ENCODE peak calls at places on chromosomes 13 and 19, in eight cellular contexts. P, A, Z, F, L, B, S and N are unnamed samples.

GRCh38 chr19:38949580-38950367 is 19.0 kb downstream of the MRPS12 start:
- DNase-seq in P (peak; percentile 60), A (peak; percentile 68), Z (peak; percentile 25), F (no peak), L (peak; percentile 62), B (peak; percentile 87), S (peak; percentile 99), N (peak; percentile 61)

GRCh38 chr13:111184685-111185401 is 69.7 kb downstream of the ARHGEF7 start:
- DNase-seq in P (no peak), A (peak; percentile 88), Z (no peak), F (no peak), L (no peak), B (no peak), S (no peak), N (no peak)

GRCh38 chr13:40539954-40540706 is 126.3 kb downstream of the FOXO1 start:
- DNase-seq in P (peak; percentile 82), A (no peak), Z (peak; percentile 52), F (peak; percentile 24), L (peak; percentile 88), B (no peak), S (peak; percentile 49), N (no peak)

GRCh38 chr13:66074018-66074615 is 1156.0 kb downstream of the PCDH9 start:
- DNase-seq in P (no peak), A (no peak), Z (no peak), F (no peak), L (no peak), B (no peak), S (no peak), N (no peak)

GRCh38 chr13:40394304-40394983 is 272.0 kb downstream of the FOXO1 start:
- DNase-seq in P (no peak), A (no peak), Z (no peak), F (no peak), L (no peak), B (no peak), S (no peak), N (no peak)

GRCh38 chr13:83935566-83935965 is 53.3 kb upstream of the SLITRK1 start:
- DNase-seq in P (no peak), A (no peak), Z (no peak), F (no peak), L (no peak), B (no peak), S (no peak), N (no peak)

GRCh38 chr13:33494596-33495214 is 209.2 kb upstream of the STARD13 start:
- DNase-seq in P (peak; percentile 87), A (no peak), Z (peak; percentile 97), F (peak; percentile 84), L (peak; percentile 98), B (peak; percentile 17), S (no peak), N (no peak)

GRCh38 chr13:39884166-39884565 is 228.7 kb downstream of the COG6 start:
- DNase-seq in P (no peak), A (no peak), Z (no peak), F (no peak), L (no peak), B (no peak), S (no peak), N (no peak)

GRCh38 chr13:48233886-48234488 is 981 bp downstream of the ITM2B start:
- DNase-seq in P (peak; percentile 75), A (no peak), Z (peak; percentile 61), F (no peak), L (peak; percentile 55), B (no peak), S (no peak), N (no peak)

GRCh38 chr13:36217456-36217855 is 3.1 kb upstream of the SOHLH2 start:
- DNase-seq in P (no peak), A (no peak), Z (no peak), F (no peak), L (no peak), B (no peak), S (no peak), N (no peak)

GRCh38 chr19:5586300-5587070 is 18.7 kb upstream of the TINCR start:
- DNase-seq in P (no peak), A (no peak), Z (no peak), F (no peak), L (no peak), B (no peak), S (no peak), N (no peak)

GRCh38 chr13:112574476-112575294 is 13.3 kb downstream of the TUBGCP3 start:
- DNase-seq in P (peak; percentile 4), A (no peak), Z (peak; percentile 26), F (no peak), L (no peak), B (no peak), S (no peak), N (no peak)

GRCh38 chr19:38715540-38715939 is 28.7 kb downstream of the CAPN12 start:
- DNase-seq in P (no peak), A (no peak), Z (no peak), F (no peak), L (no peak), B (peak; percentile 76), S (no peak), N (no peak)

GRCh38 chr13:42660367-42660965 is 86.5 kb downstream of the TNFSF11 start:
- DNase-seq in P (peak; percentile 52), A (no peak), Z (peak; percentile 27), F (no peak), L (no peak), B (no peak), S (no peak), N (no peak)

GRCh38 chr13:67100723-67101122 is 129.4 kb downstream of the PCDH9 start:
- DNase-seq in P (no peak), A (no peak), Z (no peak), F (no peak), L (peak; percentile 73), B (no peak), S (peak; percentile 36), N (no peak)

GRCh38 chr13:113216165-113217056 is 7.0 kb downstream of the CUL4A start:
- DNase-seq in P (peak; percentile 70), A (no peak), Z (peak; percentile 74), F (no peak), L (peak; percentile 78), B (peak; percentile 47), S (peak; percentile 74), N (no peak)

DNA sequence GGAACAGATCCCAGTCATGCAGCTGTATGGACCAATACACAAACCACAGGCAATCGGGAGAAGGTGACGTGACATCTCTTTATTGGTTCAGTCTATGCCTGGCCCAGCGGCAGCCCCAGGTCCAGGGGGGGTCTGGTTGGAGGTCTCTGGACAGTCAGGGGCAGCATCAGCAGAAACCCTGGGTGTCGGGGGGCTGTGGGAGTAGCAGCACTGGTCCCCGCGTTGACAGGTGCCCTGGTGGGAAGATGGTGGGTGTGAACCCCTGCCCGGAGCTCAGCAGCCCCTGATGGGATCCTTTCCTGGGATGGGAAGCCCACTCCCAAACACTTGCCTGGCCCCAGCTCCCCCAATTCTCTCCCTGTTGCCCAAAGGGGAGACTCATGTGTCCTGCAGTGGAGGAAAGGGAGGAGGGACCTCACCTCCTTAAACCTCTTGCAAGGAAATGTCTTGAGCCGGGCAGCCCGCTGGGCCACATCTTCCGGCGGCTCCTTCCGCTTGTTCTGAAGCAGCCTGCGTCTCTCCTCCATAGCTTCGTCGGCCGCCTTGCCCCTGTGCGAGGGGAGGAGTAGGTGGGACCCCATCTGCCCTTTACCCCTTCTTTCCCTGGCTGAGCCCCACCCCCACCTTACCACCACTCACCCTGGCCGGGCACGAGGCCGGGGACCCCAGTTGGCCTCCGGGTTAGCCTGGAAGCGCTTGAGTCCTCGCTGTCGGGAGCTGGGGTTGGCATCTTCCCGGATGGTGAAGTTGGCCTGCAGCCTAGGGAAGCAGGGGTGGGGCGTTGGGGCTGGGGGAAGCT is 2.4 kb upstream of the LYL1 start:
- DNase-seq in P (no peak), A (peak; percentile 66), Z (no peak), F (no peak), L (no peak), B (no peak), S (no peak), N (no peak)
- H3K27ac ChIP-seq in P (no peak overlapping the region), A (peak overlapping the region; percentile 65), Z (no peak overlapping the region), F (no peak overlapping the region), L (no peak overlapping the region), B (peak overlapping the region; percentile 97), S (no peak overlapping the region), N (peak overlapping the region; percentile 66)

GRCh38 chr13:107252428-107252827 is 684.5 kb upstream of the ARGLU1 start:
- DNase-seq in P (no peak), A (no peak), Z (no peak), F (no peak), L (no peak), B (no peak), S (no peak), N (no peak)
- H3K27ac ChIP-seq in P (no peak overlapping the region), A (no peak overlapping the region), Z (no peak overlapping the region), F (no peak overlapping the region), L (no peak overlapping the region), B (no peak overlapping the region), S (no peak overlapping the region), N (no peak overlapping the region)

DNA sequence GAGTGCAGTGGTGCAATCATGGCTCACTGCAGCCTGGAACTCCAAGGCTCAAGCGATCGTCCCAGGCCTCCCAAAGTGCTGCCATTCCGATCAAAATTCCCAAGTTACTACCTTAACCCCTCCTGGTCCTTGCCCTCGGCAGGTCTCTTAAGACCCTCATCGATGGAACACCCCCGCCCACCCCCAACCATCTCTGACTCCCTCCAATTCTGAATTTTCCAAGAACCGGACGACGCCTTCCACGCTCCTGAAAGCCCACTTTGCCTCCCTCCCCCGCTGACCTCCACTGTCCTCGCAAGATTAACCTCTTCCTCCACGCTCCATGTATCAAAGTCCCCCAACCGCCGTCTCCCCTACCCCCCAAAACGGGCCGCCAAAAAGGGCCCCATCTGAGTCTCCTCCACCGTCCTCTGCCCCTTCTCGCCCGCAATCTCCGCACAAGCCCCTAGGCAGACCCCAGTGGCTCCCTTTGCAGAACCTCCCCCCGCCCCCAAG is 539 bp downstream of the DAPK3 start:
- DNase-seq in P (no peak), A (no peak), Z (no peak), F (no peak), L (no peak), B (no peak), S (no peak), N (no peak)
- H3K27ac ChIP-seq in P (peak overlapping the region; percentile 97), A (peak overlapping the region; percentile 99), Z (peak overlapping the region; percentile 99), F (peak overlapping the region; percentile 98), L (peak overlapping the region; percentile 93), B (peak overlapping the region; percentile 99), S (no peak overlapping the region), N (peak overlapping the region; percentile 83)

GRCh38 chr13:31213681-31214289 is 14.0 kb downstream of the B3GLCT start:
- DNase-seq in P (no peak), A (no peak), Z (peak; percentile 20), F (no peak), L (peak; percentile 7), B (no peak), S (no peak), N (no peak)

GRCh38 chr13:31208554-31209122 is 8.9 kb downstream of the B3GLCT start:
- DNase-seq in P (no peak), A (no peak), Z (no peak), F (no peak), L (no peak), B (no peak), S (no peak), N (no peak)

GRCh38 chr13:31209819-31210209 is 10.0 kb downstream of the B3GLCT start:
- DNase-seq in P (no peak), A (no peak), Z (no peak), F (no peak), L (no peak), B (no peak), S (no peak), N (no peak)

GRCh38 chr13:31207630-31208549 is 8.1 kb downstream of the B3GLCT start:
- DNase-seq in P (peak; percentile 58), A (no peak), Z (peak; percentile 73), F (peak; percentile 20), L (peak; percentile 73), B (peak; percentile 63), S (no peak), N (no peak)

GRCh38 chr13:31209172-31209818 is 9.5 kb downstream of the B3GLCT start:
- DNase-seq in P (peak; percentile 46), A (no peak), Z (peak; percentile 36), F (no peak), L (peak; percentile 56), B (peak; percentile 69), S (peak; percentile 39), N (no peak)
- H3K27ac ChIP-seq in P (no peak overlapping the region), A (no peak overlapping the region), Z (no peak overlapping the region), F (no peak overlapping the region), L (no peak overlapping the region), B (peak overlapping the region; percentile 76), S (no peak overlapping the region), N (no peak overlapping the region)